ENCODE peak calls at places on chromosomes 5 and 9, in six cellular contexts. P, H, M, V, I and W are unnamed samples.

GRCh38 chr9:132372177-132373095 is 17.6 kb upstream of the SETX start:
- DNase-seq in P (no peak), H (peak; percentile 66), M (peak; percentile 27), V (peak; percentile 34), I (no peak), W (peak; percentile 60)

GRCh38 chr9:111994831-111995458 is 98.3 kb downstream of the UGCG start:
- DNase-seq in P (no peak), H (no peak), M (no peak), V (no peak), I (no peak), W (no peak)

GRCh38 chr5:65525726-65526125 is 37.2 kb downstream of the CENPK start:
- DNase-seq in P (no peak), H (no peak), M (no peak), V (no peak), I (no peak), W (no peak)

GRCh38 chr5:177366528-177367322 is 9.0 kb downstream of the RGS14 start:
- DNase-seq in P (peak; percentile 92), H (peak; percentile 90), M (peak; percentile 96), V (peak; percentile 93), I (peak; percentile 93), W (peak; percentile 42)

GRCh38 chr5:159444441-159445082 is 114.3 kb upstream of the IL12B start:
- DNase-seq in P (peak; percentile 28), H (no peak), M (peak; percentile 12), V (no peak), I (no peak), W (no peak)

GRCh38 chr5:76642390-76643040 is 19.3 kb upstream of the F2RL2 start:
- DNase-seq in P (no peak), H (no peak), M (no peak), V (no peak), I (no peak), W (no peak)

GRCh38 chr9:25716220-25716872 is 38.1 kb upstream of the TUSC1 start:
- DNase-seq in P (peak; percentile 79), H (no peak), M (no peak), V (peak; percentile 55), I (no peak), W (no peak)

GRCh38 chr9:133855802-133856592 is 117.8 kb upstream of the SARDH start:
- DNase-seq in P (no peak), H (peak; percentile 53), M (peak; percentile 88), V (peak; percentile 53), I (no peak), W (peak; percentile 34)

GRCh38 chr5:76705574-76705973 is 10.4 kb upstream of the F2R start:
- DNase-seq in P (no peak), H (no peak), M (no peak), V (no peak), I (no peak), W (no peak)

GRCh38 chr9:1829719-1830118 is 185.4 kb upstream of the SMARCA2 start:
- DNase-seq in P (no peak), H (no peak), M (no peak), V (no peak), I (no peak), W (no peak)

GRCh38 chr9:90449213-90449925 is 193.3 kb downstream of the DIRAS2 start:
- DNase-seq in P (no peak), H (no peak), M (no peak), V (no peak), I (no peak), W (no peak)

GRCh38 chr5:10535237-10535530 is 28.7 kb upstream of the ANKRD33B start:
- DNase-seq in P (no peak), H (no peak), M (no peak), V (no peak), I (no peak), W (no peak)

GRCh38 chr9:118362123-118362522 is 657.9 kb downstream of the TLR4 start:
- DNase-seq in P (no peak), H (no peak), M (no peak), V (no peak), I (no peak), W (no peak)

GRCh38 chr9:123111977-123112869 is 78.8 kb downstream of the GPR21 start:
- DNase-seq in P (no peak), H (no peak), M (no peak), V (peak; percentile 53), I (no peak), W (no peak)

GRCh38 chr9:135447126-135447525 is 32.5 kb upstream of the PPP1R26 start:
- DNase-seq in P (no peak), H (no peak), M (no peak), V (no peak), I (no peak), W (no peak)

GRCh38 chr9:92970467-92970923 is 23.2 kb downstream of the FGD3 start:
- DNase-seq in P (no peak), H (no peak), M (peak; percentile 49), V (peak; percentile 8), I (no peak), W (peak; percentile 30)

GRCh38 chr9:68507098-68507795 is 33.4 kb downstream of the TMEM252 start:
- DNase-seq in P (no peak), H (no peak), M (no peak), V (no peak), I (no peak), W (no peak)

GRCh38 chr5:143923634-143924265 is 111.8 kb downstream of the HMHB1 start:
- DNase-seq in P (no peak), H (no peak), M (no peak), V (no peak), I (no peak), W (no peak)

GRCh38 chr5:55897905-55898304 is 46.7 kb downstream of the IL31RA start:
- DNase-seq in P (no peak), H (peak; percentile 37), M (peak; percentile 14), V (no peak), I (peak; percentile 41), W (no peak)

GRCh38 chr9:112334319-112334828 is 955 bp upstream of the PTBP3 start:
- DNase-seq in P (peak; percentile 21), H (no peak), M (peak; percentile 27), V (no peak), I (no peak), W (peak; percentile 61)

GRCh38 chr9:134709512-134710270 is 68.1 kb downstream of the COL5A1 start:
- DNase-seq in P (no peak), H (peak; percentile 72), M (no peak), V (no peak), I (no peak), W (no peak)

GRCh38 chr5:162163663-162164062 is 96.1 kb downstream of the GABRG2 start:
- DNase-seq in P (no peak), H (no peak), M (no peak), V (no peak), I (no peak), W (no peak)

GRCh38 chr9:120764476-120764875 is 28.7 kb downstream of the FBXW2 start:
- DNase-seq in P (no peak), H (no peak), M (no peak), V (no peak), I (no peak), W (no peak)
- H3K4me3 ChIP-seq in P (no peak overlapping the region), H (no peak overlapping the region), M (no peak overlapping the region), V (no peak overlapping the region), I (no peak overlapping the region), W (no peak overlapping the region)

DNA sequence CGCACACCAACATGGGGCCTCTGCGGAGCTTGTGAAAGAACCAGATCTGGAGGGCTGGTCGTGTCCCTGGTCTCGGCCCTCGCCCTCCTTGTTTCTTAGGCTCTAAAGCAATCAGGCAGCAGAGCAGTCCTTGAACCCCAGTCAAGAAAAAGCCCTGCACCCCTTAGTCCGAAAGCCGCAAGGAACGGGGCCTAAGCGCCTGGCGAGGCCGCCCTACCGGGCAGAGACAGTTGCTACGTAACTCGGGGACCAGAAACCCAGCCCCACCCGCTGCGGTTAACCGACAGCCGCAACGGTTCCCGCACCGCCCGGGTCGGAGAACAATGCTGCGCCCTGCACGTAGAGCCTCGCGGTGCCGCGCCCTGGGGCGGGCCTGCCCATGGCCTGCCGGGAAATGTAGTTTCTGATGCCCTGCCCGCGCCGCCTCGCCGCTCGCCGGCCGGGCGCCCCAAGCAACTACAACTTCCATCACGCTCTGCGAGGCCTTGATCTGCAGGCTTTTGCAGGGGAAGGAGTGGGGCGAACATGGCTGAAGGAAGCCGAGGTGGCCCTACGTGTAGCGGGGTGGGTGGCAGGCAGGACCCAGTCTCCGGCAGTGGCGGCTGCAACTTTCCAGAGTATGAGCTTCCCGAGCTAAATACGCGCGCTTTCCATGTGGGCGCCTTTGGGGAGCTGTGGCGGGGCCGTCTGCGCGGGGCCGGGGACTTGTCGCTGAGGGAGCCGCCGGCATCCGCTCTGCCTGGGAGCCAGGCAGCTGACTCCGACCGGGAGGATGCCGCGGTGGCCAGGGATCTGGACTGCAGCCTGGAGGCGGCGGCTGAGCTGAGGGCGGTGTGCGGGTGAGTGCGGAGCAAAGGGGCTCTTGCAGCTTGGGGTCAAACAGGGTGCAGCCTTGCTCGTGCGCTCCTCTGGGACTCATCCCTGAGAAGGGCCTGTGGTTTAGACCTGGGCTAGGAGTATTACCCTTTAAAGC is at the start of gene SNAPC3:
- DNase-seq in P (peak; percentile 91), H (peak; percentile 94), M (peak; percentile 88), V (peak; percentile 94), I (peak; percentile 89), W (peak; percentile 87)
- TF ChIP-seq POLR2A in P (peak; percentile 64), H (peak; percentile 84), M (peak; percentile 86), V (no peak), I (peak; percentile 39), W (peak; percentile 76)

DNA sequence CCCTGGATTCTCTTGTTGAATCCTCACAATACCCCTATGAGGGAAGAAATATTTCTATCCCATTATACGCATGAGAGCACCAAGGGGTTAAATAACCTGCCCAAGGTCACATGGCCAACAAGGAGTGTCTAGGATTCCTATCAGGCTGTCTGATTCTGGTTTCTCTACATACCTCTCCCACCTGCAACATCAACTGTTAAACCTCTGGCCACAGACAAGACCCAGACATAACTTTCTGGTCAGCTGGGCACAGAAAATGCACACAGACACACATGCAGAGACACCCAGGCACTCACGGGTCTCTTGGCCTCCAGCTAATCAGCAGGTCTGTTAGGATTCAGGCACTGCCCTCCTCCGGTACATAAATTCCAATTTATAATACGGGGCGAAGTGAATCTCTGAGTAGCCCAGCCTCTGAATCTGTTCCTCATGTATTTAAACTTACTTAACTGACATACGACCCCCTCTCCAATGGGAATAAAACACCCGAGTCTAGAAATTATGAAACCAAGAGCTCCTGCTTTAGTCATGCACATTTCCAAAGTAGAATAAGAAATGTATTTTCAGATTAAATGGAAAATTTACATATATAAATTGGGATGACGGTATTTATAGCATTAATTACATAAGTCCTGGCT is 1.5 kb downstream of the SEPTIN8 start:
- DNase-seq in P (no peak), H (no peak), M (peak; percentile 80), V (no peak), I (no peak), W (no peak)
- H3K4me3 ChIP-seq in P (no peak overlapping the region), H (peak overlapping the region; percentile 98), M (no peak overlapping the region), V (peak overlapping the region; percentile 79), I (peak overlapping the region; percentile 80), W (peak overlapping the region; percentile 98)

DNA sequence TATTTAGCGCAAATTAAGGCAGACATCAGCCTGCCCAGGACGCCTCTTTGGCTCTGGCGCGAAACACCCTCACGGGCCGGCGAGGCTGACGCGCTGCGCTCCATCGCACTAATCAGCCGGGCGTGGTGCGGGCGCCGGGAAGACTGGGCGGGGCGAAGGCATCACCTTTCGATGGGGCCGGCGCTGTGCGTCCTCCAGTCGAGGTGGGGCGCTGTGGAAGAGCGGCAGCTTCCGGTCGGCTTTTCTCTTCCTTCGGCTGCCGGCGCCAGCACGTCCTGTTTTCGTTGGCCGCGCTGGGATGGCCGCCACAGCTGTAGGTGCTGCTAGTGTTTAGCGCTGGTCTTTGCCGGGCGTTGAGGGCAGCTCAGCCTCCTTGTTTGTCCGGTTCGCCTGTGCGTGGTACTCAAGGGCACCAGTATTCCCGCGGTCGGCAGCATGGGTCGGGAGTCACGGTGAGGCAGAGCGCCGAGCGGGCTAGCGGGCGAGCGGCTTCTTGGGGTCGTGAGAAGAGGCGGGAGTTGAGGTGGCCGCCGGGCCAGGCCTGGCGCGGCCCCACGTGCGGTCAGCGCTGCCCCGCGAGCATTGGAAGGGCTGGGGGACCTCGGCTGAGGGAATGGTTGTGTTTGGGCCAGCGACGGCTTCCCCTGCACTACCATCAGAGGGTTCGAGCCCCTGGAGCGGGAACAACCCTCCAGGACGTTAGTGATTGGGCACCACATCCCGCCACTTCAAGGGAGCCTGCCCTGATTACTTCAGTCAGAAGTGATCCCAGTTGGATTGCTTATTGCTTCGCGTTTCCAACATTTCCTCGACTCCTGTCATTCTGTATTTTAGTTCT is at the start of gene DDX46:
- DNase-seq in P (peak; percentile 89), H (peak; percentile 94), M (peak; percentile 94), V (peak; percentile 97), I (peak; percentile 88), W (peak; percentile 97)
- TF ChIP-seq POLR2A in P (peak; percentile 31), H (peak; percentile 74), M (peak; percentile 66), V (no peak), I (no peak), W (peak; percentile 63)